ENCODE peak calls at places on chromosomes 4 and X, in four cellular contexts. B is H1, F is GM12878, Q is HepG2. H is an unnamed sample.

GRCh38 chr4:113256946-113257345 is 207.5 kb downstream of the ANK2 start:
- DNase-seq in B (no peak), Q (no peak), F (no peak), H (no peak)

GRCh38 chr4:38078590-38079381 is 118.6 kb downstream of the PTTG2 start:
- DNase-seq in Q (peak; percentile 65), B (no peak), F (no peak), H (no peak)

GRCh38 chr4:99061048-99061447 is 27.5 kb downstream of the ADH5 start:
- DNase-seq in B (no peak), F (no peak), Q (no peak), H (no peak)

GRCh38 chrX:104253567-104254441 is 929 bp downstream of the ESX1 start:
- DNase-seq in F (no peak), Q (no peak), B (no peak), H (no peak)

GRCh38 chrX:99914676-99915075 is 495.4 kb downstream of the PCDH19 start:
- DNase-seq in Q (peak; percentile 0), F (no peak), B (no peak), H (no peak)

GRCh38 chrX:109614951-109615350 is 10.0 kb downstream of the KCNE5 start:
- DNase-seq in F (no peak), B (no peak), Q (no peak), H (no peak)

GRCh38 chr4:88341227-88342192 is 37.1 kb upstream of the HERC6 start:
- DNase-seq in Q (peak; percentile 10), F (no peak), B (no peak), H (no peak)

GRCh38 chr4:139175647-139176298 is 1.2 kb downstream of the ELF2 start:
- DNase-seq in F (no peak), B (no peak), Q (no peak), H (no peak)

GRCh38 chrX:54230440-54231148 is 47.5 kb upstream of the FAM120C start:
- DNase-seq in F (no peak), Q (no peak), B (no peak), H (no peak)

GRCh38 chrX:154046262-154046771 is 26.6 kb upstream of the IRAK1 start:
- DNase-seq in F (no peak), Q (no peak), B (no peak), H (no peak)

GRCh38 chr4:123364906-123365305 is 31.7 kb upstream of the SPRY1 start:
- DNase-seq in F (no peak), Q (no peak), B (no peak), H (no peak)

GRCh38 chr4:41692717-41693345 is 55.7 kb downstream of the PHOX2B start:
- DNase-seq in F (no peak), B (peak; percentile 25), Q (peak; percentile 30), H (peak; percentile 61)

GRCh38 chr4:154983714-154984113 is 202.6 kb downstream of the RBM46 start:
- DNase-seq in Q (no peak), F (no peak), B (no peak), H (no peak)

GRCh38 chr4:154984616-154985015 is 203.5 kb downstream of the RBM46 start:
- DNase-seq in Q (no peak), F (no peak), B (no peak), H (no peak)

GRCh38 chr4:154984148-154984547 is 203.1 kb downstream of the RBM46 start:
- DNase-seq in F (peak; percentile 32), Q (no peak), B (no peak), H (no peak)

GRCh38 chr4:154982187-154983047 is 201.3 kb downstream of the RBM46 start:
- DNase-seq in Q (peak; percentile 32), F (peak; percentile 15), B (peak; percentile 38), H (peak; percentile 15)

DNA sequence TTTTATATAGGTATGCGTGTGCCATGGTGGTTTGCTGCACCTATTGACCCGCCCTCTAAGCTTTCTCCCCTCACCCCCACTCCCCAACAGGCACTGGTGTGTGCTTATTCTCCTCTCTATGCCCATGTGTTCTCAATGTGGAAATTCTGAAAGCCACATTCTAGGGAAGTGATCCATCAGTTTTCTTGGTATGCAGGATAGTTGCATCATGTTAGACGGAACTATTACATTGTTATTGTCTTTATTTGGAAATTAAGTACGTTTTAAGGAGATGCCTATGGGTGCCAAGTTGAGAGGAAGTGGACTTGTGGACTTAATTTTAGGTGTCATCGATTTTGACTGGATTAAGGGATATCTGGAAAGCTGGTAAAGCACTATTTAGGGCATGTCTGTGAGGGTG is 204.6 kb downstream of the RBM46 start:
- DNase-seq in B (no peak), F (no peak), Q (no peak), H (no peak)
- TF ChIP-seq HDAC6 in B (no peak), F (no peak), Q (no peak), H (no peak)

GRCh38 chrX:134173541-134174272 is 63.3 kb upstream of the CCDC160 start:
- DNase-seq in F (no peak), Q (no peak), B (no peak), H (no peak)

GRCh38 chrX:134171661-134172587 is 65.1 kb upstream of the CCDC160 start:
- DNase-seq in F (no peak), B (no peak), Q (no peak), H (no peak)

GRCh38 chrX:134174859-134175258 is 62.1 kb upstream of the CCDC160 start:
- DNase-seq in F (no peak), B (peak; percentile 39), Q (no peak), H (no peak)

GRCh38 chrX:134174273-134174660 is 62.7 kb upstream of the CCDC160 start:
- DNase-seq in F (no peak), Q (no peak), B (no peak), H (no peak)

GRCh38 chrX:134172588-134173259 is 64.3 kb upstream of the CCDC160 start:
- DNase-seq in F (no peak), Q (no peak), B (no peak), H (no peak)
- TF ChIP-seq HDAC6 in F (no peak), Q (no peak), B (no peak), H (no peak)

DNA sequence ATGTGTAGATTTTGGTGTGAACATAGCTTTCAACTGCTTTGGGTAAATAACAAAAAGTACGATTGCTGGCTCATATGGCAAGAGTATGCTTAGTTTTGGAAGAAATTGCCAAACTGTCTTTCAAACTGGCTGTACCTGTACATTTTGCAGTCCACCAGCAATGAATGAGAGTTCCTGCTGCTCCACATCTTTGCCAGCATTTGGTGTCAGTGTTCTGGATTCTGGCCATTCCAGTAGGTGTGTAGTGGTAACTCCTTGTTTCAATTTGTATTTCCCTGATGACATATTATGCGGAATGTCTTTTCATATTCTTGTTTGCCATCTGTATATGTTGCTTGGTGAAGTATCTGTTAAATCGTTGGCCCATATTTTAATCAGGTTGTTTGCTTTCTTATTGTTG is 20.6 kb upstream of the ALB start:
- DNase-seq in Q (no peak), F (no peak), B (no peak), H (no peak)
- TF ChIP-seq HDAC6 in Q (no peak), F (no peak), B (no peak), H (no peak)

DNA sequence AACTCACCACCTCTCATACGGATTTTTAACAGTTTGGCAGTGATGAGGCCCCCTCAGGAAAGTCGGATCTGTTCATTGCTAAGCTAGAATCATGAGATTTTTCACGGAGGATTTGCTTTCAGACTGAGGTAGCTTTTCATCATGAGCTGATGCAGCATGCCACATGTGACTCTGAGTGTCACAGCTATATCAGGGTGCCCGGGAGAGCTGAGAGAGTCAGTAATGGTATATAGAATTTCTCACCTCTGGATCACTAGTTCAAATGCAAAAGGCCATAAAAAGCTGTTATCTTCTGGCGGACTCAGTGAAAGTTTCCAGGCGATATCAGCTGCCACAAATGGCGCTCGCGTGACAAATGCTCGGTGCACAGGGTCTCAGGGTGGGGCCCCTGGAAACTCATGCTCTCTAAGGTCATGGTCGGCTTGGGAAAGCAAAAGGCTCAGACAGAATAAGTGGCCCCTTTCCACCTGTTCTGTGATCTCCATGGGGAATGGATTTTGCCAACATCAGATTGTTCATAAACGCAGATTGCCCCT is 150.1 kb downstream of the DHX15 start:
- DNase-seq in B (no peak), F (no peak), Q (no peak), H (no peak)
- TF ChIP-seq HDAC6 in B (no peak), F (no peak), Q (no peak), H (no peak)

GRCh38 chr4:47535567-47536147 is 50.6 kb downstream of the ATP10D start:
- DNase-seq in Q (no peak), B (no peak), F (no peak), H (no peak)

GRCh38 chr4:47533689-47534347 is 48.7 kb downstream of the ATP10D start:
- DNase-seq in F (no peak), B (no peak), Q (no peak), H (no peak)

GRCh38 chr4:47534772-47535171 is 49.7 kb downstream of the ATP10D start:
- DNase-seq in Q (no peak), B (no peak), F (no peak), H (no peak)

GRCh38 chr4:47536956-47537355 is 51.9 kb downstream of the ATP10D start:
- DNase-seq in Q (no peak), F (no peak), B (no peak), H (no peak)

GRCh38 chr4:47538516-47538915 is 53.4 kb downstream of the ATP10D start:
- DNase-seq in F (no peak), B (no peak), Q (no peak), H (no peak)
- TF ChIP-seq HDAC6 in F (no peak), B (no peak), Q (no peak), H (no peak)

DNA sequence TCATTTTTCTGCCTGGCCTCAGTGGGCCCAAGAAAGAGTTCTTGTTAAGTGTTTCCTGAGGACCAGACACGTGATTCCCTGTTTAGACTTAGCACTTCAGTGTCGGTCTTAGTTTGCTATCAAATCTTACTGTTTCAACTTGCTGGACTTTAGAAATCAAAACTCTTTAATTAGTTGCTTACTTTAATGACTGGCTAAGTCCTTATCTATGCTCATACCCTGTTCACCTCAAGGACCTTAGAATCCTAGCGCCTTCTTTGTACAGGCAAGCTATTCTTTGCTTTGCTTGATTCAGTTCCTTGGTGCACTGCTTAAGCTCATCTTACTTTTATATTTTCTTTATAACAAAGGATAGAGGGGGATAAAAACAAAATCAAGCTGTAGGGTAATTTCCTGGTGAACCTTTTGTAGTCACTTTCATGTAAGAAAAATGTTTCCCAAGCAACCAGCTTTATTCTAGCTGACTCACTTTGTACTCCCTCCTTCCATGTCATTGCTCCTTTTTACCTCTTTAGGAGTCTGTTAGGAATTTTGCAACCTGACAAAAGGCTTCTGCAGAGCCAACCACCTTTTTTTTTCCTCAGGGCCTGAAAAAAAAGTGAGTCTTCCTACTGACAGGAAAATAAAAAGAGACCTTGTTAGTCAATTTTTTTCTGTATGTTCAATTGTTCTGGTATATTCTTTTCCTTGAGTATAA is 14.7 kb downstream of the WDR44 start:
- DNase-seq in B (no peak), F (no peak), Q (no peak), H (no peak)
- TF ChIP-seq HDAC6 in B (no peak), F (no peak), Q (no peak), H (no peak)

GRCh38 chrX:50581405-50581804 is 110.8 kb upstream of the DGKK start:
- DNase-seq in Q (no peak), F (no peak), B (no peak), H (no peak)

GRCh38 chrX:50579955-50580354 is 109.3 kb upstream of the DGKK start:
- DNase-seq in F (peak; percentile 11), B (no peak), Q (peak; percentile 68), H (peak; percentile 25)
- TF ChIP-seq HDAC6 in F (no peak), B (no peak), Q (no peak), H (no peak)

DNA sequence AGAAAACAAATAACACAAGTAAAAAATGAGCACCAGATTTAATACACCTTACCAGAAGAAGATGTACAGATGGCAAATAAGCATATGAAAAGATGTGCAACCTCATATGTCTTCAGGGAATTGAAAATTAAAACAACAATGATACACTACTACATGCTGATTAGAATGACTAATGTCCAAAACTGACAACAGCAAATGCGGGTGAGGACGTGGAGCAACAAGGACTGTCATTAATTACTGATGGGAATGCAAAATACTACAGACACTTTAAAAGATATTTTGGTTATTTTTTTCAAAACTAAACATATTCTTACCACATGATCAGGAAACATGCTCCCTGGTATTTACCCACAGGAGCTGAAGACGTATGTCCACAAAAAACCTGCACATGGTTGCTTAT is 140.3 kb downstream of the FRYL start:
- DNase-seq in B (no peak), Q (no peak), F (no peak), H (no peak)
- TF ChIP-seq HDAC6 in B (no peak), Q (no peak), F (no peak), H (no peak)

H was measured in K562.